ENCODE peak calls at places on chromosomes 11 and 22, in six cellular contexts. T is astrocyte of the spinal cord; R is CD8-positive, alpha-beta T cell; V is brain microvascular endothelial cell; D is fibroblast of the aortic adventitia; W is cardiac muscle cell. M is an unnamed sample.

GRCh38 chr11:13663631-13664071 is 4.8 kb upstream of the FAR1 start:
- DNase-seq in T (peak), R (no peak), V (peak), D (peak), W (no peak), M (peak)

GRCh38 chr11:69542314-69543168 is 61.1 kb downstream of the LINC01488 start:
- DNase-seq in T (no peak), R (no peak), V (no peak), D (no peak), W (no peak), M (peak)

GRCh38 chr11:9815486-9816136 is 151.7 kb downstream of the SWAP70 start:
- DNase-seq in T (peak), R (no peak), V (peak), D (peak), W (no peak), M (peak)

GRCh38 chr11:36009469-36009868 is 65.6 kb downstream of the LDLRAD3 start:
- DNase-seq in T (peak), R (no peak), V (no peak), D (peak), W (no peak), M (peak)

GRCh38 chr11:27916541-27917100 is 191.3 kb downstream of the KIF18A start:
- DNase-seq in T (peak), R (no peak), V (no peak), D (no peak), W (no peak), M (no peak)

GRCh38 chr11:46006418-46007070 is 84.1 kb downstream of the LARGE2 start:
- DNase-seq in T (peak), R (no peak), V (peak), D (peak), W (peak), M (peak)

GRCh38 chr22:31241936-31242335 is 29.8 kb downstream of the LIMK2 start:
- DNase-seq in T (peak), R (no peak), V (peak), D (peak), W (no peak), M (peak)

GRCh38 chr11:1111545-1112212 is 37.0 kb downstream of the MUC2 start:
- DNase-seq in T (no peak), R (no peak), V (no peak), D (no peak), W (no peak), M (no peak)

GRCh38 chr22:31230155-31230870 is 18.2 kb downstream of the LIMK2 start:
- DNase-seq in T (peak), R (no peak), V (no peak), D (peak), W (no peak), M (peak)

GRCh38 chr22:19011075-19011474 is 75.0 kb upstream of the PRODH start:
- DNase-seq in T (no peak), R (no peak), V (no peak), D (no peak), W (no peak), M (no peak)

GRCh38 chr22:39017596-39018365 is 3.1 kb upstream of the APOBEC3D start:
- DNase-seq in T (no peak), R (no peak), V (no peak), D (no peak), W (no peak), M (no peak)

GRCh38 chr22:41995211-41995610 is 3.4 kb upstream of the WBP2NL start:
- DNase-seq in T (no peak), R (no peak), V (no peak), D (no peak), W (peak), M (no peak)

GRCh38 chr11:69534166-69534530 is 52.7 kb downstream of the LINC01488 start:
- DNase-seq in T (no peak), R (no peak), V (no peak), D (no peak), W (no peak), M (no peak)

GRCh38 chr22:22865311-22866072 is 22.1 kb upstream of the IGLL5 start:
- DNase-seq in T (no peak), R (peak), V (no peak), D (no peak), W (no peak), M (no peak)

GRCh38 chr11:35419713-35420333 is 465 bp upstream of the SLC1A2 start:
- DNase-seq in T (no peak), R (no peak), V (no peak), D (no peak), W (peak), M (peak)

GRCh38 chr11:105368711-105369110 is 229.1 kb upstream of the CARD18 start:
- DNase-seq in T (no peak), R (no peak), V (no peak), D (no peak), W (no peak), M (no peak)

GRCh38 chr22:19149047-19149883 is 827 bp downstream of the GSC2 start:
- DNase-seq in T (no peak), R (no peak), V (no peak), D (no peak), W (peak), M (peak)

GRCh38 chr11:71223081-71223405 is 29.3 kb downstream of the SHANK2 start:
- DNase-seq in T (no peak), R (no peak), V (no peak), D (no peak), W (no peak), M (no peak)

GRCh38 chr11:59770324-59770723 is 15.1 kb downstream of the STX3 start:
- DNase-seq in T (no peak), R (no peak), V (no peak), D (no peak), W (no peak), M (no peak)

GRCh38 chr11:82680252-82680651 is 53.4 kb downstream of the FAM181B start:
- DNase-seq in T (no peak), R (no peak), V (no peak), D (no peak), W (no peak), M (no peak)

GRCh38 chr11:65492637-65493366 is 6.0 kb upstream of the MALAT1 start:
- DNase-seq in T (peak), R (no peak), V (peak), D (peak), W (no peak), M (peak)

GRCh38 chr22:19470010-19470409 is 9.0 kb downstream of the UFD1 start:
- DNase-seq in T (no peak), R (no peak), V (no peak), D (no peak), W (no peak), M (no peak)

GRCh38 chr11:128903248-128904041 is 12.3 kb downstream of the KCNJ5 start:
- DNase-seq in T (peak), R (no peak), V (no peak), D (no peak), W (no peak), M (no peak)

GRCh38 chr11:5384335-5384734 is 723 bp downstream of the OR51M1 start:
- DNase-seq in T (no peak), R (no peak), V (no peak), D (no peak), W (no peak), M (no peak)

GRCh38 chr11:27571151-27571840 is 64.7 kb upstream of the LIN7C start:
- DNase-seq in T (peak), R (no peak), V (peak), D (peak), W (peak), M (peak)

GRCh38 chr11:10455637-10456487 is 798 bp downstream of the AMPD3 start:
- DNase-seq in T (peak), R (peak), V (peak), D (peak), W (peak), M (peak)

GRCh38 chr22:50399751-50400331 is 56.7 kb downstream of the PPP6R2 start:
- DNase-seq in T (no peak), R (peak), V (peak), D (no peak), W (peak), M (peak)

GRCh38 chr22:49753276-49753884 is 74.3 kb downstream of the BRD1 start:
- DNase-seq in T (no peak), R (no peak), V (no peak), D (no peak), W (no peak), M (no peak)

GRCh38 chr22:37465721-37466120 is 20.5 kb downstream of the MFNG start:
- DNase-seq in T (no peak), R (no peak), V (no peak), D (no peak), W (no peak), M (no peak)

GRCh38 chr22:39214006-39214382 is 30.8 kb downstream of the PDGFB start:
- DNase-seq in T (no peak), R (no peak), V (no peak), D (no peak), W (no peak), M (no peak)

GRCh38 chr22:30209642-30210041 is 36.9 kb downstream of the LIF start:
- DNase-seq in T (no peak), R (no peak), V (no peak), D (no peak), W (no peak), M (no peak)

GRCh38 chr11:76777922-76778321 is 5.2 kb upstream of the TSKU start:
- DNase-seq in T (no peak), R (no peak), V (no peak), D (peak), W (no peak), M (no peak)

GRCh38 chr11:79253280-79253679 is 187.6 kb downstream of the TENM4 start:
- DNase-seq in T (no peak), R (no peak), V (no peak), D (no peak), W (no peak), M (no peak)

GRCh38 chr11:117037279-117037951 is 60.8 kb downstream of the SIK3 start:
- DNase-seq in T (no peak), R (no peak), V (no peak), D (no peak), W (no peak), M (peak)

GRCh38 chr11:9574806-9575530 is 1.5 kb downstream of the WEE1 start:
- DNase-seq in T (peak), R (no peak), V (peak), D (peak), W (peak), M (peak)

GRCh38 chr11:127640822-127641485 is 640.4 kb upstream of the KIRREL3 start:
- DNase-seq in T (peak), R (no peak), V (peak), D (no peak), W (no peak), M (no peak)

GRCh38 chr11:11261629-11262028 is 91.4 kb downstream of the CSNK2A3 start:
- DNase-seq in T (no peak), R (no peak), V (no peak), D (no peak), W (no peak), M (no peak)

GRCh38 chr11:27786864-27787263 is 86.6 kb upstream of the BDNF start:
- DNase-seq in T (no peak), R (no peak), V (no peak), D (no peak), W (no peak), M (no peak)

GRCh38 chr11:67290801-67291200 is 1.7 kb downstream of the ANKRD13D start:
- DNase-seq in T (peak), R (no peak), V (no peak), D (peak), W (no peak), M (peak)
- H3K4me3 ChIP-seq in T (no peak), R (no peak), V (peak), D (peak), W (no peak), M (no peak)

DNA sequence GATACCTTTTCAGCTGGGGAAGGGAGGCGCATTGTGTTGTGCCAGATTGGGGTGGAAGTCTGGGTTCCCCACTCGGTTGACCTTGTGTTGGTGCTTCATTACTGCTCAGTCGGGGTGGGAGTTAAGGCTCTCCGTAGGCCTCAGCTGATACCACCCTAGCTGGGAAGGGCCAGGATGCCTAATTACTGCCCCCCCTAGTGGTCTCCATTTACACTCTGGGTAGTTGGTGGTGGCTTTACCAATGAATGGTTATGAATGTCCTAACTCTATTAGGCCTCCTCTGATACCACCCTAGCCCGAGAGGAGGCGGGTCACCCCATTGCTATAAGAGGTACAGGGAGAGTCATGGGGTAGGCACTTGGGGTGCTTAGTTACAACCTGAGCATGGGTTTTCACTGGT is 27.5 kb upstream of the HIKESHI start:
- DNase-seq in T (no peak), R (no peak), V (no peak), D (no peak), W (peak), M (no peak)
- TF ChIP-seq CTCF in T (peak), R (no peak), V (peak), D (no peak), W (peak), M (peak)

GRCh38 chr11:64139045-64139444 is 26.9 kb downstream of the MACROD1 start:
- DNase-seq in T (no peak), R (no peak), V (no peak), D (no peak), W (no peak), M (no peak)
- H3K4me3 ChIP-seq in T (no peak), R (no peak), V (no peak), D (no peak), W (no peak), M (no peak)

GRCh38 chr11:2526808-2527381 is 82.1 kb downstream of the KCNQ1 start:
- DNase-seq in T (no peak), R (no peak), V (no peak), D (no peak), W (no peak), M (no peak)
- TF ChIP-seq CTCF in T (no peak), R (no peak), V (no peak), D (no peak), W (no peak), M (no peak)

GRCh38 chr11:12640926-12641849 is 33.0 kb upstream of the TEAD1 start:
- DNase-seq in T (no peak), R (no peak), V (no peak), D (no peak), W (no peak), M (no peak)
- H3K4me3 ChIP-seq in T (no peak), R (no peak), V (no peak), D (no peak), W (no peak), M (no peak)

GRCh38 chr11:96827164-96827563 is 437.4 kb downstream of the JRKL start:
- DNase-seq in T (peak), R (no peak), V (no peak), D (peak), W (peak), M (peak)
- TF ChIP-seq CTCF in T (no peak), R (no peak), V (no peak), D (peak), W (peak), M (peak)

M was measured in fibroblast of mammary gland.